ENCODE peak calls at places on chromosome 16, in five cellular contexts. R is CD4-positive, alpha-beta T cell; F is pancreas; P is esophagus squamous epithelium; K is brain microvascular endothelial cell. Y is an unnamed sample.
A peak's percentile ranks its signal among the peaks of the same experiment; 100 is the strongest.

GRCh38 chr16:51359141-51359960 is 208.3 kb upstream of the SALL1 start:
- DNase-seq in R (no peak), F (no peak), P (no peak), K (no peak), Y (peak; percentile 63)

GRCh38 chr16:7839568-7839967 is 506.9 kb downstream of the RBFOX1 start:
- DNase-seq in R (no peak), F (no peak), P (no peak), K (no peak), Y (no peak)

GRCh38 chr16:64866026-64866425 is 255.8 kb downstream of the CDH11 start:
- DNase-seq in R (no peak), F (no peak), P (no peak), K (peak; percentile 31), Y (no peak)

GRCh38 chr16:56263711-56264608 is 72.7 kb downstream of the GNAO1 start:
- DNase-seq in R (no peak), F (no peak), P (no peak), K (peak; percentile 36), Y (peak; percentile 41)

GRCh38 chr16:1312459-1312801 is 3.0 kb downstream of the UBE2I start:
- DNase-seq in R (no peak), F (no peak), P (no peak), K (no peak), Y (no peak)

GRCh38 chr16:16052916-16053315 is 103.5 kb downstream of the ABCC1 start:
- DNase-seq in R (no peak), F (no peak), P (no peak), K (peak; percentile 52), Y (no peak)

GRCh38 chr16:15985144-15985543 is 35.7 kb downstream of the ABCC1 start:
- DNase-seq in R (no peak), F (no peak), P (no peak), K (no peak), Y (no peak)

GRCh38 chr16:15996432-15997109 is 47.2 kb downstream of the ABCC1 start:
- DNase-seq in R (no peak), F (no peak), P (no peak), K (peak; percentile 79), Y (no peak)

GRCh38 chr16:48054881-48055601 is 100.8 kb downstream of the ABCC12 start:
- DNase-seq in R (no peak), F (peak; percentile 11), P (no peak), K (peak; percentile 40), Y (peak; percentile 12)

DNA sequence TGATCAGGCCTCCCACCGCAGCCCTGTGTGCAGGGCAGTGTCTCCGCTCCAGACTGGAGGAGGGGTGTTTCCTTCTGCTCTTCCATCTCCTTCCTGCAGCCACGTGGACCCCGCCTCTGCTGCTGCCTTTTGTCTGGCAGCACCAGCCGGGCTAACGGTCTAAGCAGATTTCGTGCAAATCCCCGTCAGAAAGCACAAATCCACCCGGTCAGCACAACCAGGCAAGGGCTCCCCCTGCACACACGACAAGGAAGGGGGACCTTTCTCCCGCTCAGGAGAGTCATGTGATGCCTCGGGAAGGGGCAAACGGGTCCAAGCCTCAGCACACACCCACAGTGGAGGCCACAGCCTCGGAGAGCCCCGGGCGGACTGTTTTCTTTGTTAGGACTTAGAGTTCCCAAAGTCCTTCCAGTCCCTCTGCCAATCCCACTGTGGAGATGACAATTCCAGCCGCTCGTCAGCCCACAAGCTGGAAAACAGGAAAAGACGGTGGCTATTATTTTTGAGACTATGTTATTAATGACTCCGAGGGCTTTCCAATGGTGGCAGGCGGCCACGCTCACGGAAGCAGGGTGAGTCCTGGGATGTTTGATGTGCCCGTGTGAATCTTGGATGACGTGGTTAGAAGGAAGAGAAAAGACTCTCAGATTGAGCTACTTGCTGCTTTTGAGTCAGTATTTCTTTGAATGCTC is 22.5 kb upstream of the MEAK7 start:
- DNase-seq in R (no peak), F (no peak), P (no peak), K (no peak), Y (no peak)
- H3K27ac ChIP-seq in R (no peak overlapping the region), F (no peak overlapping the region), P (peak overlapping the region; percentile 86), K (no peak overlapping the region), Y (no peak overlapping the region)

DNA sequence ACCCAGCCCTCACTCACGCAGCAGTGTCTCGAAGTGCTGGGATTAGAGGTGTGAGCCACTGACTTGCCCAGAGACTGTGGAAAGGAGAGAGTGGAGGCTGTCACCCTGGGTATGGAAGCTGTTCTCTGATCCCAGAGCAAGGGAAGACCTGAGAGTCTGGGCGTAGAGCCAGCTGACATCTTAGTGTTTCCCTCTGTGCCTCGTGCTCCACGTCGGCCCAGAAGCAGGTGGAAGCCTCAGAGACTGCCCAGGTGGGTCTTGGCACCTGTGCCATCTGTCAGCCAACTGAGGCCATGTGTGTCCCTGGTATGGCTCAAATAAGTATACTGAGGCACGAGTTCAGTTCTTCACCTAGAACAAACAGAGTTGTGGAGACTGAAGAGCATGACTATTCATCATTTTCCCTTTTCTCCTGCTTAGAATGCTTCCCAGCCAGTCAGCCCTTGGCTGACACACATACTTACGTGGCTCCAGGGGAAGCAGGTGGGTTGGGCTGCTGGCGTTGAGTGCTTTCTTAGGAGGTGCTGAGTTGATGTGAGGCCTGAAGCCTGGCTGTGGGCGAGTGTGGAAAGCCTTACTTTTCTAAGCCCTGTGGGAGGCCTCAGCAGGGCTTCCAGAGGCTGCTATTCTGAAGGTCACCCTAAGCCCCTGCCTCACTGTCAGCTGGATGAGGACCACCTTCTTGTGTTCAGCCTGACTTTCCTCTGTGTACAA is 8.1 kb downstream of the CTRL start:
- DNase-seq in R (no peak), F (peak; percentile 52), P (no peak), K (no peak), Y (no peak)
- H3K27ac ChIP-seq in R (no peak overlapping the region), F (no peak overlapping the region), P (peak overlapping the region; percentile 6), K (no peak overlapping the region), Y (peak overlapping the region; percentile 43)

GRCh38 chr16:68076560-68076959 is 8.6 kb upstream of the NFATC3 start:
- DNase-seq in R (no peak), F (no peak), P (no peak), K (no peak), Y (no peak)
- H3K27ac ChIP-seq in R (no peak overlapping the region), F (no peak overlapping the region), P (no peak overlapping the region), K (no peak overlapping the region), Y (no peak overlapping the region)

GRCh38 chr16:71709231-71709781 is 15.2 kb downstream of the PHLPP2 start:
- DNase-seq in R (no peak), F (no peak), P (no peak), K (no peak), Y (no peak)
- H3K27ac ChIP-seq in R (no peak overlapping the region), F (no peak overlapping the region), P (no peak overlapping the region), K (no peak overlapping the region), Y (no peak overlapping the region)

GRCh38 chr16:27464663-27465482 is 62.9 kb downstream of the IL21R start:
- DNase-seq in R (no peak), F (no peak), P (no peak), K (no peak), Y (no peak)
- H3K27ac ChIP-seq in R (peak overlapping the region; percentile 25), F (no peak overlapping the region), P (no peak overlapping the region), K (no peak overlapping the region), Y (no peak overlapping the region)

GRCh38 chr16:67043420-67043819 is 14.5 kb downstream of the CBFB start:
- DNase-seq in R (no peak), F (no peak), P (no peak), K (no peak), Y (no peak)
- H3K27ac ChIP-seq in R (no peak overlapping the region), F (no peak overlapping the region), P (no peak overlapping the region), K (no peak overlapping the region), Y (no peak overlapping the region)

GRCh38 chr16:57700801-57701551 is 6.4 kb downstream of the DRC7 start:
- DNase-seq in R (no peak), F (no peak), P (no peak), K (no peak), Y (no peak)
- H3K27ac ChIP-seq in R (no peak overlapping the region), F (peak overlapping the region; percentile 31), P (no peak overlapping the region), K (no peak overlapping the region), Y (no peak overlapping the region)

GRCh38 chr16:14399397-14400284 is 230.4 kb downstream of the PARN start:
- DNase-seq in R (no peak), F (no peak), P (no peak), K (peak; percentile 71), Y (peak; percentile 63)
- H3K27ac ChIP-seq in R (no peak overlapping the region), F (no peak overlapping the region), P (peak overlapping the region; percentile 77), K (peak overlapping the region; percentile 41), Y (no peak overlapping the region)

GRCh38 chr16:81650982-81651562 is 128.0 kb upstream of the PLCG2 start:
- DNase-seq in R (no peak), F (peak; percentile 35), P (no peak), K (peak; percentile 34), Y (no peak)
- H3K27ac ChIP-seq in R (no peak overlapping the region), F (no peak overlapping the region), P (peak overlapping the region; percentile 80), K (no peak overlapping the region), Y (no peak overlapping the region)

Y was measured in substantia nigra.